ENCODE peak calls at places on chromosomes 13 and 19, in eight cellular contexts. J, Z, I, E, D, K, F and C are unnamed samples.

GRCh38 chr19:6234527-6234926 is 45.2 kb downstream of the MLLT1 start:
- DNase-seq in J (no peak), Z (no peak), I (no peak), E (no peak), D (peak; percentile 31), K (no peak), F (no peak), C (no peak)

GRCh38 chr19:10111405-10111811 is at the start of gene P2RY11:
- DNase-seq in J (no peak), Z (no peak), I (peak; percentile 11), E (no peak), D (peak; percentile 23), K (no peak), F (peak; percentile 75), C (no peak)

GRCh38 chr13:39605677-39606320 is 2.8 kb upstream of the LHFPL6 start:
- DNase-seq in J (no peak), Z (no peak), I (no peak), E (no peak), D (no peak), K (no peak), F (no peak), C (no peak)

GRCh38 chr19:12676384-12676792 is 5.3 kb downstream of the DHPS start:
- DNase-seq in J (no peak), Z (peak; percentile 68), I (peak; percentile 68), E (peak; percentile 77), D (peak; percentile 87), K (peak; percentile 67), F (no peak), C (peak; percentile 60)

GRCh38 chr19:48560095-48560530 is 8.1 kb downstream of the SULT2B1 start:
- DNase-seq in J (no peak), Z (no peak), I (peak; percentile 47), E (peak; percentile 43), D (no peak), K (no peak), F (no peak), C (no peak)

GRCh38 chr19:41144403-41144802 is 30.2 kb downstream of the CYP2F1 start:
- DNase-seq in J (peak; percentile 60), Z (peak; percentile 85), I (peak; percentile 63), E (peak; percentile 68), D (peak; percentile 42), K (peak; percentile 82), F (peak; percentile 11), C (peak; percentile 79)

GRCh38 chr13:113597386-113598080 is 13.0 kb downstream of the TFDP1 start:
- DNase-seq in J (no peak), Z (no peak), I (no peak), E (no peak), D (no peak), K (no peak), F (no peak), C (no peak)

GRCh38 chr19:47305309-47305751 is 4.3 kb upstream of the C5AR1 start:
- DNase-seq in J (peak; percentile 51), Z (peak; percentile 86), I (peak; percentile 76), E (peak; percentile 81), D (peak; percentile 81), K (peak; percentile 61), F (peak; percentile 62), C (peak; percentile 58)

GRCh38 chr13:73793361-73793760 is 340.8 kb downstream of the KLF12 start:
- DNase-seq in J (no peak), Z (no peak), I (no peak), E (no peak), D (no peak), K (no peak), F (no peak), C (no peak)

GRCh38 chr19:12786149-12786870 is 5.0 kb upstream of the JUNB start:
- DNase-seq in J (no peak), Z (no peak), I (no peak), E (no peak), D (peak; percentile 46), K (no peak), F (no peak), C (no peak)

GRCh38 chr19:22784051-22784450 is at the start of gene ZNF99:
- DNase-seq in J (no peak), Z (no peak), I (no peak), E (no peak), D (no peak), K (no peak), F (no peak), C (no peak)

GRCh38 chr13:66200555-66200954 is 1029.6 kb downstream of the PCDH9 start:
- DNase-seq in J (no peak), Z (no peak), I (no peak), E (no peak), D (no peak), K (no peak), F (no peak), C (no peak)

GRCh38 chr19:40279120-40279551 is 6.0 kb downstream of the AKT2 start:
- DNase-seq in J (no peak), Z (no peak), I (no peak), E (no peak), D (peak; percentile 15), K (no peak), F (no peak), C (no peak)

GRCh38 chr19:58353717-58354477 is 605 bp upstream of the A1BG start:
- DNase-seq in J (no peak), Z (no peak), I (no peak), E (no peak), D (no peak), K (no peak), F (no peak), C (no peak)

GRCh38 chr13:91356919-91357612 is 9.6 kb downstream of the MIR17HG start:
- DNase-seq in J (no peak), Z (no peak), I (peak; percentile 41), E (no peak), D (no peak), K (no peak), F (no peak), C (no peak)

GRCh38 chr13:25447396-25447795 is 75.6 kb downstream of the ATP8A2 start:
- DNase-seq in J (no peak), Z (no peak), I (no peak), E (no peak), D (no peak), K (no peak), F (no peak), C (no peak)

GRCh38 chr13:99307247-99307646 is at the start of gene GPR183:
- DNase-seq in J (no peak), Z (no peak), I (no peak), E (no peak), D (no peak), K (no peak), F (no peak), C (peak; percentile 58)

GRCh38 chr13:105035092-105035491 is 1500.4 kb downstream of the EFNB2 start:
- DNase-seq in J (no peak), Z (no peak), I (no peak), E (no peak), D (peak; percentile 27), K (no peak), F (no peak), C (peak; percentile 67)

GRCh38 chr13:96816261-96816660 is 178.0 kb downstream of the OXGR1 start:
- DNase-seq in J (no peak), Z (no peak), I (no peak), E (no peak), D (no peak), K (no peak), F (no peak), C (no peak)

GRCh38 chr13:39634956-39635355 is 20.5 kb upstream of the COG6 start:
- DNase-seq in J (no peak), Z (no peak), I (no peak), E (no peak), D (no peak), K (no peak), F (no peak), C (no peak)

GRCh38 chr19:49911381-49912145 is 14.9 kb upstream of the IL4I1 start:
- DNase-seq in J (no peak), Z (no peak), I (no peak), E (no peak), D (no peak), K (no peak), F (peak; percentile 83), C (peak; percentile 41)

GRCh38 chr19:30227071-30227621 is 145.0 kb upstream of the ZNF536 start:
- DNase-seq in J (no peak), Z (peak; percentile 48), I (no peak), E (no peak), D (no peak), K (no peak), F (no peak), C (peak; percentile 1)

GRCh38 chr19:57302020-57302465 is 18.2 kb upstream of the ZNF543 start:
- DNase-seq in J (no peak), Z (no peak), I (no peak), E (no peak), D (no peak), K (no peak), F (no peak), C (no peak)

DNA sequence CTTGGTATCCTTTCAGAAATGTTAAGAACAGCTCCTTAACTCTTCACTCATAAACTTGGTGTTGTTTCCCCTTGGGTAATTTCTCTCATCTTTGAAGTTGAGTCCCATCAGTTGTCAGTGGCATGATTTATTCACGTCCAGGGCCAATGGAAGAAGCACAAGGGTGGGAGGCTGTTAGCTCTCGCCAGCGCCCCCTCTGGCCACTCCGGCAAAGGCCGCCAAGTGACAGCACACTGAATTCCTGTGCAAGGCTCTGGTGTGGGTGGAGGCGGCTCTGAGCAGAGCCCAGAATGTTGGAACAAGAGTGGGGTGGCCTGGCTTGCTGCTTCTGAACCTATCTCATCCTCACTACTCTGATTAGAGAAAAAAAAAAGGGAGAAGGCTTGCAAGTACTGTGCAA is 13.1 kb upstream of the MEDAG start:
- DNase-seq in J (no peak), Z (peak; percentile 13), I (peak; percentile 45), E (peak; percentile 17), D (no peak), K (peak; percentile 77), F (no peak), C (no peak)
- TF ChIP-seq CTCF in J (peak; percentile 75), Z (peak; percentile 10), I (peak; percentile 46), E (peak; percentile 55), D (peak; percentile 62), K (peak; percentile 98), F (peak; percentile 44), C (peak; percentile 51)

GRCh38 chr19:1072371-1073015 is 5.5 kb downstream of the ARHGAP45 start:
- DNase-seq in J (no peak), Z (no peak), I (no peak), E (no peak), D (no peak), K (no peak), F (no peak), C (no peak)
- H3K4me1 ChIP-seq in J (peaks cover 3% of the 10 kb centered on the region), Z (peaks cover 15% of the 10 kb centered on the region), I (peaks cover 75% of the 10 kb centered on the region), E (peaks cover 37% of the 10 kb centered on the region), D (no peaks in the 10 kb centered on the region), K (peaks cover 38% of the 10 kb centered on the region), F (peaks cover 30% of the 10 kb centered on the region), C (peaks cover 17% of the 10 kb centered on the region)

GRCh38 chr13:41019027-41019487 is at the start of gene ELF1:
- DNase-seq in J (no peak), Z (peak; percentile 50), I (peak; percentile 50), E (peak; percentile 65), D (no peak), K (peak; percentile 85), F (peak; percentile 88), C (peak; percentile 72)
- TF ChIP-seq MAX in J (no peak), Z (no peak), I (no peak), E (no peak), D (no peak), K (peak; percentile 65), F (peak; percentile 65), C (no peak)

DNA sequence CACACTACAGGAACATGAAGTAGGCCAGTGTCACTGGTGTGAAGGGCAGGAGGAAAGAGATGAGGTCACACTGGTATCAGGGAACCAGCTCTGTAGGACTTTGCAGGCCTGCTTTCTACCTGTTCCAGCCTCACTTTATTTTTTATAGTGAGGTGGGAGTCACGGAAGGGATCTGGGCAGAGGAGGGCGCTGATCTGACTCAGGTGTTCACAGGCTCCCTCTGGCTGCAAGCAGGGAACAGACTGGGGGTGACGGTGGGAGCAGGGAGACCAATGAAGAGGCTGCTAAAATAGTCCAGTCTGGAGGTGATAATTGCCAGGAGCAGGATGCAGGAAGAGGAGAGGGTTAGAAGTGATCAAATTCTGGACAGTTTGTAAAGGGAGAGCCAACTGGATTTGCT is 2.8 kb downstream of the THAP8 start:
- DNase-seq in J (no peak), Z (no peak), I (no peak), E (peak; percentile 56), D (no peak), K (peak; percentile 33), F (no peak), C (no peak)
- TF ChIP-seq CTCF in J (peak; percentile 99), Z (peak; percentile 53), I (peak; percentile 99), E (peak; percentile 75), D (no peak), K (peak; percentile 73), F (peak; percentile 46), C (no peak)